ENCODE peak calls at places on chromosomes 5 and 9, in six cellular contexts. N, J, D, U, W and H are unnamed samples.

GRCh38 chr9:137217276-137218211 is 4.5 kb downstream of the RNF208 start:
- DNase-seq in N (peak; percentile 92), J (peak; percentile 88), D (no peak), U (peak; percentile 78), W (no peak), H (peak; percentile 95)

GRCh38 chr9:135883410-135884089 is 23.8 kb downstream of the CAMSAP1 start:
- DNase-seq in N (no peak), J (no peak), D (no peak), U (no peak), W (no peak), H (peak; percentile 23)

GRCh38 chr5:2493356-2493755 is 258.1 kb downstream of the IRX2 start:
- DNase-seq in N (no peak), J (no peak), D (no peak), U (no peak), W (no peak), H (no peak)

GRCh38 chr5:171711631-171712030 is 74.0 kb upstream of the SMIM23 start:
- DNase-seq in N (no peak), J (no peak), D (peak; percentile 25), U (no peak), W (no peak), H (no peak)

GRCh38 chr5:156094001-156094400 is 233.0 kb upstream of the SGCD start:
- DNase-seq in N (no peak), J (no peak), D (no peak), U (no peak), W (peak; percentile 31), H (no peak)

GRCh38 chr5:137613554-137614265 is 114.6 kb upstream of the SPOCK1 start:
- DNase-seq in N (no peak), J (no peak), D (peak; percentile 37), U (no peak), W (no peak), H (no peak)

GRCh38 chr5:124438390-124439380 is 307.8 kb downstream of the ZNF608 start:
- DNase-seq in N (no peak), J (no peak), D (no peak), U (no peak), W (no peak), H (no peak)

GRCh38 chr5:132890817-132891216 is 17.3 kb downstream of the LEAP2 start:
- DNase-seq in N (no peak), J (no peak), D (no peak), U (no peak), W (no peak), H (no peak)

GRCh38 chr9:137295313-137296213 is 6.5 kb downstream of the NRARP start:
- DNase-seq in N (peak; percentile 79), J (peak; percentile 57), D (no peak), U (no peak), W (no peak), H (peak; percentile 57)

GRCh38 chr5:137629646-137630045 is 106.2 kb downstream of the KLHL3 start:
- DNase-seq in N (no peak), J (peak; percentile 18), D (no peak), U (no peak), W (peak; percentile 60), H (no peak)

GRCh38 chr5:68444833-68445232 is 229.3 kb downstream of the PIK3R1 start:
- DNase-seq in N (no peak), J (no peak), D (no peak), U (no peak), W (no peak), H (no peak)

GRCh38 chr9:37753489-37754190 is at the start of gene TRMT10B:
- DNase-seq in N (peak; percentile 86), J (peak; percentile 65), D (peak; percentile 43), U (peak; percentile 82), W (peak; percentile 76), H (peak; percentile 62)

DNA sequence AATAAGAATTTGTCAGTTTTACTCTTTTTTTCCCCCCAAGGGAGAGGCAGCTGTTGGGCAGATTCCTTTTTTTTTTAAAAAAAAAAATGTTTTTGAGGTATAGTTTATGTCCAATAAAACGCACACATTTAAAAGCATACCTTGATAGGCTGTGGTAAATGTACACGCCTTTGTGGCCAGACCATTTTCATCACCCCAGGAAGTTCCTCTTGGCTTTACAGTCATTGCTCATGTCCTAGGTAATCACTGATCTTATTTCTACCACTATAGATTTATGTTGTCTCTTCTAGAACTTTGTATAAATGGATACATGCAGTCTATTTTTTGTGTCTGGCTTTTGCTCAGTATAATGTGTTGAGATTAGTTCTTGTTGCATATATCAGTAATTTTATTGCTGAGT is 9.8 kb downstream of the SUB1 start:
- DNase-seq in N (no peak), J (no peak), D (no peak), U (no peak), W (no peak), H (no peak)
- H3K4me1 ChIP-seq in N (peaks cover 2% of the 10 kb centered on the region), J (no peaks in the 10 kb centered on the region), D (peaks cover 14% of the 10 kb centered on the region), U (peaks cover 31% of the 10 kb centered on the region), W (peaks cover 25% of the 10 kb centered on the region), H (peaks cover 55% of the 10 kb centered on the region)

DNA sequence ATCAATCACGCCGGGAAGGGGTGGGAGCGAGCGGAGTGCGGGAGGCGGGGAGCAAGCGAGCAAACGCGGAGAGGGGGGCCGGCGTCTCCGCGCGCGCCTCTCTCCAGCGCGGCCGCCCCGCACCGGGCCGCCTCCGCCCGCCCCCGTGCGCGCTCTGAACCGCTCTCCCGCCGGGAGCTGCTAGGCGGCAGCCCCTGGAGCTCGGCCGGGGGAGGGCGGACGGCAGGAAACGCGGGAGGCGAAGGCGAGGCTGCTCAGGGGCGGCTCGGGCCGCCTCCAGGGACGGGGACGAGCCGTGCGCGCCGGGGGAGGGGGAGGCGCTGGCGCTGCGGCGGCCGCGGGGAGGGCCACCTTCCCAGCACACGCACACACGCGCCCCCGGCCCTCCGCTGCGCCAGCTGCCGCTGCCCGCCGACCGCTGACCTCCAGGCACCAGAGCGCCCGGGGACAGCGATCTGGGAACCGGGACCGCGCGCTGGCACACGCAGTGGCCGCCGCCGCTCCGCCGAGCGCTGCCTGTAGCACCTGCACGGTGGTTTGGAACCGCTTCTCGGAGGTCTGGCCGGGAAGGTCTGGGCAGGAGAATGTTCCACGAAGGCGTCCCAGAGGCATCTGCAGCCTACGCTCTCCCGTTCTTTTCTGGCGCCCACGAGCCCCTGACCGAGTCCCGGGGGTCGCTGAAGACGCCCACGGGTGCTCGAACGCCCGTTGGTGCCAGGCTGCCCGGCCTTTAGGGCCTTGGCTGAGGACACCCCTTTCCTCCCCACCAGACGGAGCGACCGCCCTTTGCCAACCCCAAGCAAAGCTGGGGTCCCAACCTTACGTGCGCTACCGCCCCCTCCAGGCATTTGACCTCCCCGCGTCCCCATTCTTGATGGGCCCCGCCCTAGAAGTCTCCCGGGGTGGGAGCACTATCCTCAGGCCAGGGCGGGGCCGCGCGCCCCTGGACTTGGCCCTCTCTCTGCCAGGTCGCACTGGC is at the start of gene GABBR2:
- DNase-seq in N (no peak), J (no peak), D (no peak), U (no peak), W (peak; percentile 15), H (no peak)
- H3K4me3 ChIP-seq in N (no peak within 1 kb of the TSS), J (peak within 1 kb of the TSS; percentile 17), D (peak within 1 kb of the TSS; percentile 13), U (peak within 1 kb of the TSS; percentile 57), W (peak within 1 kb of the TSS; percentile 52), H (peak within 1 kb of the TSS; percentile 52)

GRCh38 chr9:122135529-122135859 is 24.1 kb downstream of the NDUFA8 start:
- DNase-seq in N (no peak), J (no peak), D (no peak), U (no peak), W (no peak), H (no peak)
- H3K4me1 ChIP-seq in N (peaks cover 3% of the 10 kb centered on the region), J (no peaks in the 10 kb centered on the region), D (peaks cover 31% of the 10 kb centered on the region), U (peaks cover 7% of the 10 kb centered on the region), W (no peaks in the 10 kb centered on the region), H (peaks cover 22% of the 10 kb centered on the region)

DNA sequence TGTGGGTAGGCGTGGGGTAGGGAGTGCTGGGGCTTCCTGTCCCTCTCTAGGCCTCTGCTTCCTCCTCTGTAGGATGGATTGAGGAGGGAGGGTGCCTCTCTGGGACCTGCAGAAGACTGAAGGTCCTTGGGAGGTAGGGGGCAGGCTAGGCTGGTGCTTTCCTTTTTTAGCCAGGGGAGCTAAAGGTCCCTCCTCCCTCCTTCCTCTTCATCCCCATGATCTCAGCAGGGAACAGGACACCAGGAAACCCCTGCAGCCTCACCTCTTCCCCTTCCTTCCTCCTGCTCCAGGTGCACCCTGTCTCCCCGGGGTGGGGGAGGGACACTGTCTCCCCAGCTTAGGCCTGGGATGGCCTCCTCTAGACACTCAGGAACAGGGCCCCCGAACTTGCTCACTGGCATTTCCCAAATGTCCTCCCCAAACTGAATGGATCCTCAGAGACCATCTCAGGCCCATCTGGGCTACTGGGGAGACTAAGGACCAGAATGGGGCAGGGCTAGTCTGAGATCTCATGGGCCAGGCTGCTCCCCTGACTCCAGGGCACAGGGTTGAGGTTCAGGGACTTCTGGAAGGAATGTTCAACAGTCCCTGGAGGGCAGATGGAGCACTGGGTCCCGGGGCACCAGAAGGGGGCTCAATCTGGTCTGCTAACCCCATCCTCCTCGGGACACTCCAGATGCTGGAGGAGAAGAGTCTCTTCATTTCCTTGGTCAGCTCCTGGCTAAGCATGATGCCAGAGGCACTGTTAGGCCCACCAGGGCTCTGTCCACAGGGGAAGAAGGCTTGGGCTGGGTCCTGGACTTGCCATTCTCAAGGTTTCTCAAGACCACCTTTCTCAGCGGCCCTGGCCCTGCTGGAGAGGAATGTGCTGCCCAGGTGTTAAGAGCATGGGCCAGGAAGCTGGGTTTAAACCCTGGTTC is 8.2 kb downstream of the SH2D3C start:
- DNase-seq in N (no peak), J (no peak), D (no peak), U (no peak), W (no peak), H (no peak)
- H3K4me3 ChIP-seq in N (peak overlapping the region; percentile 71), J (no peak overlapping the region), D (no peak overlapping the region), U (peak overlapping the region; percentile 73), W (no peak overlapping the region), H (peak overlapping the region; percentile 51)

GRCh38 chr5:148573374-148573773 is 81.0 kb downstream of the HTR4 start:
- DNase-seq in N (no peak), J (no peak), D (no peak), U (no peak), W (no peak), H (no peak)
- H3K4me1 ChIP-seq in N (no peaks in the 10 kb centered on the region), J (peaks cover 9% of the 10 kb centered on the region), D (no peaks in the 10 kb centered on the region), U (no peaks in the 10 kb centered on the region), W (no peaks in the 10 kb centered on the region), H (no peaks in the 10 kb centered on the region)

DNA sequence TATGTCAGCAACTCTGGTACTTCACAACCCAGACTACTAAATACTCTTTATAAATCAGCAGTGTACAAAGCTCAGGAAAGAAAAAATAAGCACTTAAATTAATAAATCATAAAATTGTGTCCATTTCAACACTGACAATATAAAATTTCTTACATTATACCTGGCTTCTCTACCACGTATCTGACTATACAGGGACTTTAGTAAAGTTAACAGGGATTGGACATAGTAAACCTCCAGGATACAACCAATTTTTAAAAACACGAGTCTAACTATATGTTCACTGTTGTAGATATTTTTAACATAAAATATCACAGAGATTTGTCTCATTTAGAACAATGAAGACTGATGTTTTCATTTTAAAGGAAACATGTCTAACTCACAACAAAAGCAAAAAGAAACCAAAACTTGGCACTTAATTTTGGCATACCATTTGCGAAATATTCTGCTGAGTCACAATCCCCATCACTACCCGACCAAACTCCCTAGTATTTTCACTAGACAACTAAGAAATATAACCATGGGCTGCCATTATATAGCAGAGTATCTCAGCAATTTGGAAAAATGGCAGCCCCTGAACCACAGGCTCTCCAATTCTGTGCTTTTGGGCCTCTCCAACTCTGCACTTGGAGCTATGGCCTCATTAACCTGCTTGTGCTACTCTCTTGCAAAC is 14.4 kb downstream of the FAM169A start:
- DNase-seq in N (no peak), J (no peak), D (no peak), U (no peak), W (peak; percentile 16), H (no peak)
- H3K4me3 ChIP-seq in N (no peak overlapping the region), J (no peak overlapping the region), D (no peak overlapping the region), U (no peak overlapping the region), W (peak overlapping the region; percentile 4), H (no peak overlapping the region)

DNA sequence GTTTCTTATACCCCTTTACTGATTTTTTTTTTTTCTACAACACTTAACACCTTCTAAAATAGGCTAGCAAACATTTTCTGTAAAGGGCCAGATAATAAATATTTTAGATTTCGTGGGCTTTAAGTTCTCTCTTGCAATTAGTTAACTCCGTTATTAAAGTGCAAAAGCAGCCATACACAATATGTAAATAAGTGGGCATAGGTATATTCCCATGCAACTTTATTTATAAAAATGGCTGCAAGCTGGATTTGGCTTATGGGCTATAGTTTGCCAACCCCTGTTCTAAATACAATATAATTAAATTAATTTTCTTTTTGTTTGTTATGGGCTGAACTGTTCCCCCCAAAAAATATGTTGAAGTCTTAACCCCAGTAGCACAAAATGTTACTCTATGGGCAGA is 10.8 kb downstream of the IL6ST start:
- DNase-seq in N (no peak), J (no peak), D (no peak), U (no peak), W (no peak), H (no peak)
- H3K4me1 ChIP-seq in N (no peaks in the 10 kb centered on the region), J (peaks cover 34% of the 10 kb centered on the region), D (no peaks in the 10 kb centered on the region), U (peaks cover 45% of the 10 kb centered on the region), W (peaks cover 31% of the 10 kb centered on the region), H (peaks cover 66% of the 10 kb centered on the region)